ENCODE peak calls at places on chromosomes 1 and 21, in ten cellular contexts. I is lung; A is lower lobe of right lung; C is AG04450; O is osteoblast; K is transverse colon; Q is cardiac muscle cell; X is esophagus squamous epithelium; D is tibial nerve; P is CD8-positive, alpha-beta T cell. S is an unnamed sample. For H3K27me3, the result is how much of the 10 kb centered on the place peaks cover.

GRCh38 chr1:13543927-13544556 is 30.2 kb upstream of the LRRC38 start:
- DNase-seq in I (peak), A (peak), C (no peak), O (peak), K (peak), Q (peak), X (no peak), D (no peak), P (no peak), S (no peak)

GRCh38 chr1:235093013-235093618 is 35.5 kb downstream of the TOMM20 start:
- DNase-seq in I (no peak), A (no peak), C (no peak), O (peak), K (peak), Q (peak), X (no peak), D (no peak), P (no peak), S (no peak)

GRCh38 chr1:31668303-31668883 is 23.7 kb upstream of the PEF1 start:
- DNase-seq in I (no peak), A (no peak), C (no peak), O (peak), K (no peak), Q (no peak), X (no peak), D (no peak), P (no peak), S (no peak)

GRCh38 chr1:22709891-22710687 is 550 bp upstream of the EPHB2 start:
- DNase-seq in I (no peak), A (peak), C (no peak), O (peak), K (peak), Q (peak), X (no peak), D (peak), P (no peak), S (peak)

GRCh38 chr1:2987773-2988172 is 33.5 kb upstream of the ACTRT2 start:
- DNase-seq in I (no peak), A (no peak), C (no peak), O (no peak), K (no peak), Q (no peak), X (no peak), D (no peak), P (no peak), S (no peak)

GRCh38 chr1:202320081-202320405 is 21.7 kb downstream of the UBE2T start:
- DNase-seq in I (no peak), A (no peak), C (no peak), O (peak), K (no peak), Q (no peak), X (no peak), D (no peak), P (no peak), S (no peak)

GRCh38 chr1:230919201-230919600 is 50.9 kb upstream of the C1orf198 start:
- DNase-seq in I (no peak), A (no peak), C (no peak), O (no peak), K (peak), Q (no peak), X (no peak), D (no peak), P (no peak), S (no peak)

GRCh38 chr1:156705321-156705917 is at the start of gene CRABP2:
- DNase-seq in I (no peak), A (peak), C (no peak), O (no peak), K (peak), Q (peak), X (no peak), D (no peak), P (no peak), S (peak)

GRCh38 chr1:998905-999796 is 746 bp downstream of the HES4 start:
- DNase-seq in I (no peak), A (peak), C (no peak), O (peak), K (no peak), Q (peak), X (no peak), D (no peak), P (no peak), S (peak)

GRCh38 chr1:244064621-244065020 is 13.5 kb downstream of the ZBTB18 start:
- DNase-seq in I (no peak), A (no peak), C (no peak), O (no peak), K (no peak), Q (no peak), X (no peak), D (no peak), P (no peak), S (no peak)

GRCh38 chr1:44409741-44410140 is 4.7 kb downstream of the RNF220 start:
- DNase-seq in I (no peak), A (no peak), C (no peak), O (no peak), K (no peak), Q (no peak), X (no peak), D (no peak), P (no peak), S (no peak)

GRCh38 chr1:224329484-224329841 is 509 bp downstream of the NVL start:
- DNase-seq in I (no peak), A (no peak), C (no peak), O (no peak), K (no peak), Q (no peak), X (no peak), D (no peak), P (no peak), S (no peak)

GRCh38 chr1:220327106-220327505 is 54.9 kb upstream of the RAB3GAP2 start:
- DNase-seq in I (no peak), A (no peak), C (no peak), O (no peak), K (no peak), Q (no peak), X (no peak), D (no peak), P (no peak), S (no peak)

GRCh38 chr1:179820216-179820970 is 57.2 kb downstream of the TOR1AIP2 start:
- DNase-seq in I (no peak), A (no peak), C (no peak), O (no peak), K (no peak), Q (no peak), X (no peak), D (no peak), P (no peak), S (no peak)

GRCh38 chr1:32652244-32652962 is 1.4 kb downstream of the RBBP4 start:
- DNase-seq in I (no peak), A (no peak), C (no peak), O (no peak), K (no peak), Q (no peak), X (no peak), D (no peak), P (no peak), S (no peak)

GRCh38 chr1:78688701-78689100 is 39.1 kb downstream of the IFI44 start:
- DNase-seq in I (no peak), A (no peak), C (no peak), O (no peak), K (no peak), Q (peak), X (no peak), D (no peak), P (no peak), S (no peak)

GRCh38 chr1:110034451-110035235 is at the start of gene STRIP1:
- DNase-seq in I (peak), A (peak), C (peak), O (peak), K (peak), Q (peak), X (peak), D (peak), P (peak), S (peak)

GRCh38 chr1:36157115-36157903 is 1.3 kb downstream of the MAP7D1 start:
- DNase-seq in I (peak), A (no peak), C (no peak), O (peak), K (no peak), Q (peak), X (no peak), D (no peak), P (no peak), S (no peak)

GRCh38 chr21:21612446-21612845 is 614.2 kb downstream of the NCAM2 start:
- DNase-seq in I (no peak), A (no peak), C (peak), O (no peak), K (no peak), Q (peak), X (no peak), D (no peak), P (no peak), S (no peak)

GRCh38 chr1:230371923-230372703 is 54.0 kb downstream of the PGBD5 start:
- DNase-seq in I (no peak), A (no peak), C (no peak), O (no peak), K (no peak), Q (no peak), X (no peak), D (no peak), P (no peak), S (no peak)

GRCh38 chr1:22380024-22380785 is 71.4 kb upstream of the ZBTB40 start:
- DNase-seq in I (no peak), A (no peak), C (no peak), O (no peak), K (no peak), Q (no peak), X (no peak), D (no peak), P (no peak), S (no peak)

GRCh38 chr1:37513795-37514349 is 694 bp downstream of the MEAF6 start:
- DNase-seq in I (peak), A (peak), C (no peak), O (peak), K (peak), Q (peak), X (no peak), D (no peak), P (peak), S (peak)

GRCh38 chr1:168408531-168409242 is 128.0 kb downstream of the TBX19 start:
- DNase-seq in I (no peak), A (no peak), C (no peak), O (no peak), K (no peak), Q (peak), X (no peak), D (no peak), P (peak), S (no peak)

GRCh38 chr1:156618853-156619581 is at the start of gene HAPLN2:
- DNase-seq in I (no peak), A (no peak), C (no peak), O (no peak), K (no peak), Q (no peak), X (no peak), D (no peak), P (no peak), S (no peak)

GRCh38 chr1:89633103-89633744 is at the start of gene LRRC8C:
- DNase-seq in I (peak), A (peak), C (no peak), O (peak), K (peak), Q (peak), X (no peak), D (no peak), P (peak), S (peak)

GRCh38 chr1:165631403-165632151 is 543 bp downstream of the MGST3 start:
- DNase-seq in I (peak), A (peak), C (peak), O (peak), K (peak), Q (peak), X (no peak), D (peak), P (peak), S (peak)
- TF ChIP-seq CTCF in I (no peak), A (no peak), C (peak), O (peak), K (peak), Q (peak), X (no peak), D (no peak), P (no peak), S (no peak)

DNA sequence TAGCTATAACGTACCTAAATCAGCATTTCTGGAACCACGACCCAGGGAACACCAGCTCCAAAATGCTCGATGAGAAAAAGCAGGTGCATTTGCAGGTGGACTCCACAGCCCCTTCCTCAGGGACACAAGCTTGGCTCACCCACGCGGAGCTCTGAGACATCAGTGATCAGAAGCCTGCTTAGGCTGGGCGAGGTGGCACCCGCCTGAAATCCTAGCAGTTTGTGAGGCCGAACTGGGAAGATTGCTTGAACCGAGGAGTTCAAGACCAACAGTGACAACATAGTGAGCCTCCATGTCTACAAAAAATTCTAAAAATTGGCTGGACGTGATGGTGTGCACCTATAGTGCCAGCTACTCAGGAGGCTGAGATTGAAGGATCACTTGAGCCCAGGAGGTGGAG is 2.5 kb upstream of the TSPEAR start:
- DNase-seq in I (no peak), A (no peak), C (no peak), O (no peak), K (no peak), Q (no peak), X (no peak), D (no peak), P (no peak), S (no peak)
- H3K27me3 ChIP-seq in I (under half), A (half or more), C (half or more), O (half or more), K (half or more), Q (half or more), X (under half), D (half or more), P (under half), S (under half)

DNA sequence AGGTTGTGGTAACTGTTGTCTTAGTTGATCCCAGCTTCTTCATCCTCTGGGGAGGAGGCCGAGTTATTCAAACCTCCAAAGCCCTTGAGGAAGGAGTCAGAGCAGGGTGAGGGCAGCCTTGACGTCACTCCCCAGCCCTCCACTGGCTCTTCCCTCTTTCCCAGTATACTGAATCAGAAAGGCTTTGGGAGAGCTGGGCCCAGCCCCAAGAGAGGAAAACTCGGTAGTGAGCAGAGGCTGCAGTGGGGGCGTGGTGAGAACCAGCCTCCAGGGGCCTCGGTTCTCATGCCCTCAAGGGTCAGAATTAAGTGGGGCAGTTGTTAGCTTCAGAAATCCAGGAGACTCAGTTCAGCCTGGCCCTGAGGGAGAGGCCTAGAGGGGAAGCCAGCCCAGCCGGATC is 1.8 kb upstream of the GJA4 start:
- DNase-seq in I (no peak), A (no peak), C (no peak), O (peak), K (no peak), Q (no peak), X (no peak), D (no peak), P (peak), S (peak)
- H3K27ac ChIP-seq in I (no peak), A (peak), C (no peak), O (no peak), K (no peak), Q (no peak), X (peak), D (no peak), P (no peak), S (peak)

GRCh38 chr1:226308723-226309397 is at the start of gene LIN9:
- DNase-seq in I (peak), A (peak), C (peak), O (peak), K (peak), Q (peak), X (peak), D (peak), P (peak), S (peak)
- TF ChIP-seq CTCF in I (no peak), A (peak), C (no peak), O (no peak), K (no peak), Q (peak), X (no peak), D (no peak), P (no peak), S (no peak)

GRCh38 chr1:201076036-201076435 is 36.2 kb downstream of the CACNA1S start:
- DNase-seq in I (no peak), A (no peak), C (no peak), O (peak), K (no peak), Q (no peak), X (no peak), D (no peak), P (no peak), S (no peak)

GRCh38 chr1:201077736-201078135 is 34.5 kb downstream of the CACNA1S start:
- DNase-seq in I (no peak), A (no peak), C (no peak), O (no peak), K (no peak), Q (no peak), X (no peak), D (no peak), P (no peak), S (no peak)

GRCh38 chr1:201084171-201084766 is 28.0 kb downstream of the CACNA1S start:
- DNase-seq in I (no peak), A (no peak), C (no peak), O (no peak), K (no peak), Q (no peak), X (no peak), D (no peak), P (no peak), S (no peak)

GRCh38 chr1:201085902-201086735 is 26.1 kb downstream of the CACNA1S start:
- DNase-seq in I (peak), A (peak), C (no peak), O (peak), K (peak), Q (peak), X (no peak), D (no peak), P (peak), S (peak)

GRCh38 chr1:201080135-201080534 is 32.1 kb downstream of the CACNA1S start:
- DNase-seq in I (no peak), A (no peak), C (no peak), O (no peak), K (no peak), Q (no peak), X (no peak), D (no peak), P (no peak), S (no peak)
- H3K27me3 ChIP-seq in I (under half), A (under half), C (under half), O (under half), K (under half), Q (under half), X (under half), D (under half), P (under half), S (under half)

GRCh38 chr1:153749408-153750005 is 21.7 kb downstream of the INTS3 start:
- DNase-seq in I (peak), A (peak), C (peak), O (peak), K (peak), Q (peak), X (peak), D (peak), P (peak), S (peak)
- H3K27ac ChIP-seq in I (peak), A (peak), C (no peak), O (no peak), K (peak), Q (no peak), X (peak), D (peak), P (no peak), S (peak)

GRCh38 chr1:64655861-64656260 is 89.0 kb upstream of the RAVER2 start:
- DNase-seq in I (no peak), A (no peak), C (no peak), O (no peak), K (no peak), Q (no peak), X (no peak), D (no peak), P (no peak), S (no peak)

GRCh38 chr1:64651841-64652240 is 93.0 kb upstream of the RAVER2 start:
- DNase-seq in I (no peak), A (no peak), C (no peak), O (no peak), K (no peak), Q (peak), X (no peak), D (no peak), P (no peak), S (no peak)

GRCh38 chr1:64650411-64650810 is 94.5 kb upstream of the RAVER2 start:
- DNase-seq in I (no peak), A (no peak), C (no peak), O (no peak), K (no peak), Q (no peak), X (no peak), D (no peak), P (no peak), S (no peak)

GRCh38 chr1:64653466-64653865 is 91.4 kb upstream of the RAVER2 start:
- DNase-seq in I (no peak), A (no peak), C (no peak), O (no peak), K (no peak), Q (no peak), X (no peak), D (no peak), P (no peak), S (peak)

DNA sequence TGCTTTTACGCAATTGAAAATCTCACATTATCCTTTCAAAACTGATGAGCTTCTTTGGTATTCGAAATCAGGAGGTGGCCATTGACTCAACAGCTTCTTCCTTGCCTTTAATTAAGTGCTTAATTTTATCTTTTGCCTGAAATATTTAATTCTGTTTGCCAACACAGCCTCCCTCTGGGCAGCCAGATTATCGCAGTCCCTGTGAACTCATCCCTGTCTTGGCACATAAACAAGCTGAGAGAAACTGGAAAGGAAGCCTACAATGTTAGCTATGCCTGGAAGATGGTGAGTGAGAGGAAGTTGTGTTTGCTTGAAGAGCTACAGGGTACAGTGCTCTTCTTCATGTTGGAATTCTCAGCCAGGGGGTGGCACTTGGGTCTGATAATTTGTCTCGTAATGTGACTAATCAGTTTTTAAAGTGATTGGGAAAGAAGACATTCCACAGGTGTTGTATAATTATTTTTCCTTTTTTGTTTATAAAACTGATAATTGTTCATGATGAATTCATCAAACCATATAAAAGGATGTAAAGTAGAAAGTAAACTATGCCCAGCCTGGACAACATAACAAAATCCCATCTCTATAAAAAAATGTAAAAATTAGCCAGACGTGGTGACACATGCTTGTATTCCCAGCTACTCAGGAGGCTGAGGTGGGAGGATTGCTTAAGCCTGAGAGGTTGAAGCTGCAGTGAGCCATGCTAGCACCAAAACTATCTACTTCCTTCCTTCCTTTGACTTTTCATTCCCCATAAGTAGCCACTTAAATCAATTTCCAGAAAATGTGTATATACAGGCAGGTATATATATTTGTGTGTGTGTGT is 90.1 kb upstream of the RAVER2 start:
- DNase-seq in I (no peak), A (no peak), C (no peak), O (no peak), K (no peak), Q (peak), X (no peak), D (no peak), P (no peak), S (peak)
- TF ChIP-seq CTCF in I (no peak), A (no peak), C (peak), O (peak), K (no peak), Q (peak), X (peak), D (no peak), P (no peak), S (peak)

S was measured in uterus.